ENCODE peak calls at places on chromosomes 12 and 14, in eight cellular contexts. T is endodermal cell; H is ovary; E is testis; K is effector memory CD4-positive, alpha-beta T cell; F is psoas muscle; B is adrenal gland; P is transverse colon. Y is an unnamed sample.
A peak's percentile ranks its signal among the peaks of the same experiment; 100 is the strongest.

GRCh38 chr14:74239848-74240793 is 872 bp downstream of the VSX2 start:
- DNase-seq in T (peak; percentile 76), H (no peak), E (no peak), K (no peak), F (no peak), B (no peak), P (no peak), Y (no peak)

GRCh38 chr12:112795582-112795981 is 4.0 kb downstream of the RPH3A start:
- DNase-seq in T (no peak), H (no peak), E (no peak), K (no peak), F (no peak), B (no peak), P (no peak), Y (no peak)

GRCh38 chr12:70744133-70744532 is 106.9 kb upstream of the PTPRB start:
- DNase-seq in T (no peak), H (no peak), E (no peak), K (no peak), F (no peak), B (no peak), P (no peak), Y (no peak)

GRCh38 chr12:1607940-1608782 is 13.8 kb upstream of the FBXL14 start:
- DNase-seq in T (no peak), H (no peak), E (no peak), K (no peak), F (no peak), B (no peak), P (no peak), Y (no peak)

GRCh38 chr14:88039197-88039596 is 34.3 kb downstream of the GPR65 start:
- DNase-seq in T (no peak), H (no peak), E (no peak), K (no peak), F (no peak), B (no peak), P (no peak), Y (no peak)

GRCh38 chr14:102903248-102903888 is 19.1 kb upstream of the AMN start:
- DNase-seq in T (no peak), H (no peak), E (no peak), K (no peak), F (no peak), B (no peak), P (no peak), Y (no peak)

GRCh38 chr14:69610859-69611263 is 535 bp upstream of the SUSD6 start:
- DNase-seq in T (peak; percentile 74), H (no peak), E (no peak), K (no peak), F (no peak), B (peak; percentile 65), P (no peak), Y (no peak)

GRCh38 chr14:61965030-61965745 is 203.0 kb downstream of the SNAPC1 start:
- DNase-seq in T (no peak), H (no peak), E (no peak), K (no peak), F (no peak), B (no peak), P (no peak), Y (no peak)

GRCh38 chr14:65423986-65424385 is 11.5 kb downstream of the FUT8 start:
- DNase-seq in T (no peak), H (no peak), E (no peak), K (no peak), F (no peak), B (no peak), P (no peak), Y (no peak)

GRCh38 chr14:31965735-31966598 is 111.1 kb upstream of the ARHGAP5 start:
- DNase-seq in T (no peak), H (peak; percentile 64), E (peak; percentile 70), K (no peak), F (no peak), B (peak; percentile 88), P (no peak), Y (peak; percentile 37)

GRCh38 chr12:6872073-6873048 is 742 bp downstream of the SPSB2 start:
- DNase-seq in T (peak; percentile 99), H (peak; percentile 81), E (peak; percentile 87), K (peak; percentile 66), F (peak; percentile 93), B (peak; percentile 90), P (peak; percentile 91), Y (peak; percentile 79)

GRCh38 chr12:95182868-95183415 is 34.3 kb downstream of the FGD6 start:
- DNase-seq in T (peak; percentile 52), H (no peak), E (no peak), K (no peak), F (no peak), B (peak; percentile 64), P (no peak), Y (no peak)

GRCh38 chr12:69167648-69168165 is 71.7 kb upstream of the CPSF6 start:
- DNase-seq in T (peak; percentile 67), H (no peak), E (no peak), K (no peak), F (no peak), B (no peak), P (no peak), Y (no peak)

GRCh38 chr14:105865904-105866840 is 339.8 kb downstream of the TMEM121 start:
- DNase-seq in T (peak; percentile 17), H (peak; percentile 4), E (peak; percentile 9), K (no peak), F (no peak), B (peak; percentile 33), P (no peak), Y (no peak)

GRCh38 chr12:100365411-100365810 is 8.5 kb downstream of the SLC17A8 start:
- DNase-seq in T (peak; percentile 10), H (no peak), E (no peak), K (no peak), F (no peak), B (no peak), P (no peak), Y (no peak)

GRCh38 chr12:124359671-124360581 is 65.0 kb downstream of the RFLNA start:
- DNase-seq in T (no peak), H (peak; percentile 89), E (peak; percentile 90), K (no peak), F (peak; percentile 99), B (peak; percentile 88), P (peak; percentile 78), Y (peak; percentile 91)

GRCh38 chr12:34396861-34397590 is 374.7 kb downstream of the ALG10 start:
- DNase-seq in T (peak; percentile 19), H (no peak), E (peak; percentile 3), K (no peak), F (peak; percentile 22), B (peak; percentile 40), P (peak; percentile 2), Y (no peak)

GRCh38 chr14:94392510-94392935 is 4.1 kb upstream of the SERPINA1 start:
- DNase-seq in T (no peak), H (no peak), E (peak; percentile 30), K (no peak), F (no peak), B (peak; percentile 67), P (no peak), Y (no peak)

GRCh38 chr14:98227000-98227726 is 1044.8 kb downstream of the BCL11B start:
- DNase-seq in T (no peak), H (no peak), E (no peak), K (no peak), F (no peak), B (no peak), P (no peak), Y (no peak)

GRCh38 chr12:53046655-53047220 is 3.1 kb upstream of the TNS2 start:
- DNase-seq in T (peak; percentile 91), H (peak; percentile 93), E (peak; percentile 93), K (peak; percentile 49), F (peak; percentile 94), B (peak; percentile 96), P (peak; percentile 83), Y (no peak)

GRCh38 chr12:50314629-50315312 is 31.5 kb upstream of the LIMA1 start:
- DNase-seq in T (peak; percentile 53), H (no peak), E (no peak), K (no peak), F (no peak), B (peak; percentile 43), P (no peak), Y (no peak)

GRCh38 chr14:34379809-34380147 is 82.3 kb downstream of the SPTSSA start:
- DNase-seq in T (no peak), H (no peak), E (no peak), K (no peak), F (no peak), B (no peak), P (no peak), Y (no peak)

GRCh38 chr14:68249534-68250517 is 430.2 kb downstream of the RAD51B start:
- DNase-seq in T (no peak), H (no peak), E (no peak), K (no peak), F (no peak), B (no peak), P (no peak), Y (no peak)
- H3K4me1 ChIP-seq in T (peaks cover 9% of the 10 kb centered on the region), H (peaks cover 35% of the 10 kb centered on the region), E (peaks cover 59% of the 10 kb centered on the region), K (peaks cover 7% of the 10 kb centered on the region), F (peaks cover 64% of the 10 kb centered on the region), B (peaks cover 43% of the 10 kb centered on the region), P (peaks cover 53% of the 10 kb centered on the region), Y (peaks cover 7% of the 10 kb centered on the region)

GRCh38 chr14:63535918-63536317 is 7.3 kb downstream of the PPP2R5E start:
- DNase-seq in T (no peak), H (no peak), E (no peak), K (no peak), F (no peak), B (no peak), P (no peak), Y (no peak)

GRCh38 chr14:63533474-63533873 is 9.7 kb downstream of the PPP2R5E start:
- DNase-seq in T (no peak), H (no peak), E (no peak), K (no peak), F (no peak), B (no peak), P (no peak), Y (no peak)
- H3K36me3 ChIP-seq in T (peaks cover 70% of the 10 kb centered on the region), H (no peaks in the 10 kb centered on the region), E (no peaks in the 10 kb centered on the region), K (peaks cover 27% of the 10 kb centered on the region), F (peaks cover 51% of the 10 kb centered on the region), B (no peaks in the 10 kb centered on the region), P (peaks cover 16% of the 10 kb centered on the region), Y (peaks cover 9% of the 10 kb centered on the region)

DNA sequence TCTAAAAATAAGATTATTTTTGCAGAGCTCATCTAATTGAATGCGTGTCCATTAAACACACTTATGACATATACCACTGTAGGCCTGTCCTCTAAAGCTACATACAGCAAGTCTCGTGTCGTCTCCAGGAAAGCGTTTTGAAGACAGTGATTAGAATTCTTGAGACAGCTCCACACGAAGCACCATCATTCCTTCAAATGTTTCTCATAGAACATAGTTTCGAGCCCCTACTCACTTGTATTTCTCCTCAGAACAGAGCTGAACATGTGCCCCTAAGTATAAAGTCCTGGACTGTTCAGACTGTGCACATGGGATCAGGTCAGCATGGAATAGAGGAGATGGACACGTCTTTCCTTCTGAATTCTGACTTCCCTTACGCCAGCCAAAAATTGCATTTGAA is 64.5 kb upstream of the HMGA2 start:
- DNase-seq in T (no peak), H (no peak), E (no peak), K (no peak), F (no peak), B (no peak), P (no peak), Y (no peak)
- H3K4me1 ChIP-seq in T (peaks cover 23% of the 10 kb centered on the region), H (no peaks in the 10 kb centered on the region), E (no peaks in the 10 kb centered on the region), K (no peaks in the 10 kb centered on the region), F (no peaks in the 10 kb centered on the region), B (no peaks in the 10 kb centered on the region), P (no peaks in the 10 kb centered on the region), Y (no peaks in the 10 kb centered on the region)

DNA sequence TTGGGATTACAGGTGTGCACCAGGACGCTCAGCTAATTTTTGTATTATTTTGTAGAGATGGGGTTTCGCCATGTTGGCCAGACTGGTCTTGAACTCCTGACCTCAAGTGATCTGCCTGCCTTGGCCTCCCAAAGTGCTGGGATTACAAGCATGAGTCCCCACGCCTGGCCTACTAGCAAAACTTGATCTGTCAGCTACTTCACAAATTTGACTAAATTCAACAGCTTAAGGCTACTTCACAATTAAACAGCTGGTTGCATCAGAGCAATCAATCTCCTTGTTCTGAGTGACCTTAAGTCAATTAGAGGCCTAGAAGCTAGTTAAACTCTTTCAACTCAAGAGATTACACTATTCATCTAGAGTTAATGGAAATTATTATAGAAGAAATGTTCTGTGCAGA is 12.2 kb downstream of the COQ10A start:
- DNase-seq in T (no peak), H (no peak), E (no peak), K (no peak), F (no peak), B (no peak), P (no peak), Y (no peak)
- H3K36me3 ChIP-seq in T (peaks cover 78% of the 10 kb centered on the region), H (no peaks in the 10 kb centered on the region), E (no peaks in the 10 kb centered on the region), K (peaks cover 72% of the 10 kb centered on the region), F (peaks cover 100% of the 10 kb centered on the region), B (no peaks in the 10 kb centered on the region), P (peaks cover 86% of the 10 kb centered on the region), Y (peaks cover 20% of the 10 kb centered on the region)

Y was measured in small intestine.